ENCODE peak calls at places on chromosomes 1 and 21, in four cellular contexts. J is K562, B is WTC11, U is GM12878. K is an unnamed sample.

GRCh38 chr1:198157847-198158765 is 1.3 kb downstream of the NEK7 start:
- DNase-seq in J (peak; percentile 62), B (no peak), U (no peak), K (no peak)

GRCh38 chr1:244092293-244093264 is 41.5 kb downstream of the ZBTB18 start:
- DNase-seq in J (no peak), B (no peak), U (no peak), K (no peak)

GRCh38 chr21:31557956-31558838 is 101.3 kb upstream of the SOD1 start:
- DNase-seq in J (no peak), B (peak; percentile 51), U (no peak), K (no peak)

GRCh38 chr1:82451191-82451590 is 650.5 kb downstream of the ADGRL2 start:
- DNase-seq in J (no peak), B (no peak), U (no peak), K (no peak)

GRCh38 chr21:34528131-34528561 is 16.1 kb upstream of the KCNE1 start:
- DNase-seq in J (no peak), B (no peak), U (no peak), K (no peak)

GRCh38 chr1:226063362-226064167 is 1.0 kb downstream of the H3-3A start:
- DNase-seq in J (peak; percentile 65), B (peak; percentile 43), U (no peak), K (peak; percentile 12)

GRCh38 chr21:36232641-36233040 is 76.0 kb downstream of the DOP1B start:
- DNase-seq in J (no peak), B (no peak), U (no peak), K (no peak)

GRCh38 chr1:1779691-1780597 is 1.7 kb upstream of the NADK start:
- DNase-seq in J (peak; percentile 77), B (peak; percentile 66), U (peak; percentile 80), K (no peak)

GRCh38 chr1:192703283-192704206 is 67.6 kb downstream of the RGS13 start:
- DNase-seq in J (no peak), B (no peak), U (peak; percentile 16), K (no peak)

GRCh38 chr1:20936216-20936615 is 149.1 kb upstream of the HP1BP3 start:
- DNase-seq in J (no peak), B (no peak), U (no peak), K (no peak)

GRCh38 chr1:208164609-208165008 is 79.6 kb downstream of the PLXNA2 start:
- DNase-seq in J (peak; percentile 74), B (no peak), U (no peak), K (no peak)

GRCh38 chr1:180515857-180516388 is 13.5 kb upstream of the ACBD6 start:
- DNase-seq in J (peak; percentile 95), B (peak; percentile 66), U (peak; percentile 49), K (peak; percentile 76)

GRCh38 chr1:99106274-99106673 is 101.6 kb upstream of the PLPPR5 start:
- DNase-seq in J (no peak), B (no peak), U (no peak), K (no peak)

GRCh38 chr1:151062738-151063371 is 2.7 kb downstream of the MLLT11 start:
- DNase-seq in J (peak; percentile 73), B (no peak), U (no peak), K (no peak)

DNA sequence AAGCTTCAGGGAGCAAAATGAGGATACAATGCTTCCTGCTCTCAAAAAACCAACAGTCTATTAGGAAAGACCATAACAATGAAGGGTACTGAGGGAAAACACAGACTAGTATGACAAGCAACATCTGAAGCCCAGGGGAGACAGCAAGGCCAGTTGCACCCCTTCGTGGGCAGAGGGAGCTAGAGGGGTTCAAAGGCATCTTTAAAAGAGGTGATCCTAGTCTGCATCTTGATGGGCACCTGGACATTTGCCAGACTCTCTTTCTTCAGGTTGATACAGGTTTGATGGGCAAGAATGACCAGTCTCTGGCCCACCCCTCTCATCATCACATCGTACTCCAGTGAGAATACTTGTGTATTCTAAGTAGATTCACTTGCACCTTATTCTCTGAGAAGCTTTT is 177.7 kb downstream of the VAV3 start:
- DNase-seq in J (peak; percentile 10), B (peak; percentile 48), U (no peak), K (no peak)
- TF ChIP-seq CBFB in J (no peak), B (no peak), U (no peak), K (no peak)

DNA sequence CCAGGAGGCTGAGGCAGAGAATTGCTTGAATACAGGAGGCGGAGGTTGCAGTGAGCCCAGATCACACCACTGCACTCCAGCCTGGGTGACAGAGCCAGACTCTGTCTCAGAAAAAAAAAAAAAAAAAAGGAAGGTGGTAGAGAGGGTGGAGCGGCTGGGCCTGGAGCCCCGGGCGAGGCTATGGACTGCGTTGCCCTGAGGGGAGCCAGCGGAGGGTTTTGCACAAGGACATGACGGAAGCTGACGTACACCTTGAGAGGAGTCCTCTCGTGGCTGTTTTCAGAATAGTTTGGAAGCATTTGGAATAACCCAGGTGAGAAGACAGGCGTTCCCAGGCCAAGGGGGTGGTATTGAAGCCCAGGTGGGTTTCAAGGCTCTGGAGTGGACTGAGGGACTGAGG is 6.9 kb upstream of the FBLIM1 start:
- DNase-seq in J (no peak), B (no peak), U (no peak), K (no peak)
- TF ChIP-seq CBFB in J (no peak), B (no peak), U (no peak), K (no peak)

DNA sequence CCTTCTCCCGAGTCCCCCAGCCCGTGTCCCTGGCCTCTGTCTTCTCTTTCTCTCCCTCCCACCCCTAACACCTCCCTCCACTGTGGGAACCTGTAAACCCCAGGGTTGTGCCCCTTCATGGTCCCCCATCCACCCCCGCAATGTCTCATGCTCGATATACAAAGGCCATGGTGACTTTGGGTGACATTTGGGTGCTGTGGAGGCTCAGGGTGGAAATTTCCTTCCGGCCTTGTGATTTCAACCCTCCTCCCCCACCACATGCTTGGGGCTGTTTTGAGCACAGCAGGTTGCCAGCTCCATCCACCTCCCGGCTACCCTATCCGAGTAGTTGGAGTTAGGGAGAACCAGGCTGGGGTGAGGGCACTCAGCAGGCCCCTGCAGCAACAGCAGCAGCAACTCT is 25.7 kb upstream of the VPS13D start:
- DNase-seq in J (no peak), B (no peak), U (no peak), K (no peak)
- TF ChIP-seq CBFB in J (no peak), B (no peak), U (no peak), K (no peak)

GRCh38 chr1:204421441-204421840 is 9.8 kb upstream of the PPP1R15B start:
- DNase-seq in J (no peak), B (no peak), U (no peak), K (no peak)
- TF ChIP-seq CBFB in J (no peak), B (no peak), U (no peak), K (no peak)

GRCh38 chr1:30998887-30999286 is 66.6 kb downstream of the PUM1 start:
- DNase-seq in J (peak; percentile 30), B (no peak), U (no peak), K (no peak)
- TF ChIP-seq CBFB in J (no peak), B (no peak), U (no peak), K (no peak)

GRCh38 chr1:246576709-246577032 is 10.4 kb downstream of the CNST start:
- DNase-seq in J (peak; percentile 59), B (no peak), U (no peak), K (no peak)

GRCh38 chr1:246572795-246573194 is 6.5 kb downstream of the CNST start:
- DNase-seq in J (no peak), B (no peak), U (no peak), K (no peak)

GRCh38 chr1:246571953-246572352 is 5.7 kb downstream of the CNST start:
- DNase-seq in J (no peak), B (no peak), U (no peak), K (no peak)

GRCh38 chr1:246577082-246577719 is 10.9 kb downstream of the CNST start:
- DNase-seq in J (peak; percentile 50), B (no peak), U (no peak), K (no peak)

GRCh38 chr1:246573481-246573880 is 7.2 kb downstream of the CNST start:
- DNase-seq in J (no peak), B (no peak), U (no peak), K (no peak)
- TF ChIP-seq CBFB in J (no peak), B (no peak), U (no peak), K (no peak)

GRCh38 chr1:154935749-154936415 is 637 bp downstream of the PMVK start:
- DNase-seq in J (no peak), B (no peak), U (no peak), K (no peak)
- TF ChIP-seq CBFB in J (no peak), B (no peak), U (no peak), K (no peak)

GRCh38 chr1:171252482-171252881 is 4.2 kb downstream of the FMO1 start:
- DNase-seq in J (no peak), B (no peak), U (peak; percentile 16), K (no peak)
- TF ChIP-seq CBFB in J (no peak), B (no peak), U (no peak), K (no peak)

DNA sequence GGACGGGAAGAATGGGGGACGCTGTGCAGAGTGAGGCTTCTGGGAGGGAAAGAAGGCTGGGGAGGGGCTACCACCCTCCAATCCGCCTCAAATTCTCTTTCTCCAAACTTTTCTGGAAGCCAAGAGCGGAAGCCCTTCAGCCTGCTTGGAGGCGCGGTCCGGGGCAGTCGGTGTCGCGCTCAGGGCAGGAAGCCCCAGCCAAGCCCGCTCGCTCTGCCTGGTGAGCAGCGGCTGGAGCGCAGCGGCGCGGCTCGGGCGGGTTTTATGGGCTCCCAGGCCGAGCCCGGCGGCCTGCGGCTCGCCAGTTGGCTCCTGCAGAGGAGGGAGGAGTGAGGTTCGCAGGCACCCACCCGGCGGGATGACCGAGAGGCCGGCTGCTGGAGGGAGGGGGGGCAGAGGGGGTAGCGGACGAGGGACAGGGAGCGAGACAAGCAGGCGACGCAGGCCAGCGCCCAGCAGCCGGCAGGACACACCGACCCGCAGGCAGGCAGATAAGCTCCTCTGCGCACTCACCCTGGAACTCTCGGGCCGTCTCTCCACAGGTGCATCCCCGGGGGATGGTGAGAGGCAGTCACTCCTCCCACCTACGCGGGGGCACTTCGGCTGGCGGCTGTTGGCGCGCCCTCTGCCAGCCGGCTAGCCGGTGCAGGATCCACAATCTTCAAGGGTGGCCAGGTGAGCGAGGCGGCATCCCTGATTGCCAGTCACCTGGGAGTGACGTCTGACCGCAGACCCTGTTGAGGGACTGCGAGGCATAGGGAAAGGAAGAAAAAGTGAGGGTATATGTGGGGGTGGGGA is at the start of gene AVPR1B:
- DNase-seq in J (no peak), B (peak; percentile 60), U (no peak), K (no peak)
- TF ChIP-seq CBFB in J (no peak), B (no peak), U (no peak), K (no peak)